ENCODE peak calls at places on chromosomes 13 and 19, in seven cellular contexts. G is fibroblast of villous mesenchyme; D is PC-3; R is brain microvascular endothelial cell; P is cardiac fibroblast; N is fibroblast of mammary gland; T is CD8-positive, alpha-beta T cell. Y is an unnamed sample.

GRCh38 chr13:100694722-100695644 is 20.4 kb upstream of the TMTC4 start:
- DNase-seq in G (peak; percentile 24), D (peak; percentile 58), R (peak; percentile 61), P (peak; percentile 76), N (peak; percentile 65), T (no peak), Y (no peak)

GRCh38 chr13:40624338-40624737 is 42.1 kb downstream of the FOXO1 start:
- DNase-seq in G (peak; percentile 28), D (no peak), R (peak; percentile 56), P (peak; percentile 29), N (peak; percentile 77), T (peak; percentile 37), Y (no peak)

GRCh38 chr13:107138468-107138867 is 570.5 kb upstream of the ARGLU1 start:
- DNase-seq in G (no peak), D (no peak), R (no peak), P (no peak), N (peak; percentile 1), T (no peak), Y (no peak)

GRCh38 chr13:85204668-85205344 is 594.4 kb downstream of the SLITRK6 start:
- DNase-seq in G (no peak), D (no peak), R (no peak), P (no peak), N (no peak), T (no peak), Y (no peak)

GRCh38 chr13:26604784-26605183 is 47.3 kb downstream of the WASF3 start:
- DNase-seq in G (peak; percentile 18), D (no peak), R (no peak), P (no peak), N (no peak), T (no peak), Y (no peak)

GRCh38 chr13:89701913-89702312 is 1645.6 kb upstream of the MIR17HG start:
- DNase-seq in G (no peak), D (no peak), R (no peak), P (no peak), N (no peak), T (no peak), Y (no peak)

GRCh38 chr13:113147206-113147605 is 11.2 kb upstream of the PROZ start:
- DNase-seq in G (no peak), D (no peak), R (no peak), P (no peak), N (no peak), T (no peak), Y (no peak)

GRCh38 chr13:79353698-79354097 is 52.4 kb downstream of the RBM26 start:
- DNase-seq in G (no peak), D (no peak), R (no peak), P (peak; percentile 32), N (no peak), T (no peak), Y (no peak)

GRCh38 chr19:19226204-19226603 is 14.4 kb downstream of the NCAN start:
- DNase-seq in G (no peak), D (no peak), R (no peak), P (no peak), N (no peak), T (no peak), Y (no peak)

GRCh38 chr19:19223060-19223459 is 11.3 kb downstream of the NCAN start:
- DNase-seq in G (no peak), D (no peak), R (no peak), P (no peak), N (no peak), T (no peak), Y (no peak)

GRCh38 chr19:19224852-19225494 is 13.2 kb downstream of the NCAN start:
- DNase-seq in G (peak; percentile 79), D (peak; percentile 67), R (peak; percentile 45), P (peak; percentile 54), N (peak; percentile 50), T (peak; percentile 77), Y (no peak)

GRCh38 chr19:19223636-19224035 is 11.9 kb downstream of the NCAN start:
- DNase-seq in G (no peak), D (no peak), R (no peak), P (no peak), N (no peak), T (no peak), Y (no peak)

DNA sequence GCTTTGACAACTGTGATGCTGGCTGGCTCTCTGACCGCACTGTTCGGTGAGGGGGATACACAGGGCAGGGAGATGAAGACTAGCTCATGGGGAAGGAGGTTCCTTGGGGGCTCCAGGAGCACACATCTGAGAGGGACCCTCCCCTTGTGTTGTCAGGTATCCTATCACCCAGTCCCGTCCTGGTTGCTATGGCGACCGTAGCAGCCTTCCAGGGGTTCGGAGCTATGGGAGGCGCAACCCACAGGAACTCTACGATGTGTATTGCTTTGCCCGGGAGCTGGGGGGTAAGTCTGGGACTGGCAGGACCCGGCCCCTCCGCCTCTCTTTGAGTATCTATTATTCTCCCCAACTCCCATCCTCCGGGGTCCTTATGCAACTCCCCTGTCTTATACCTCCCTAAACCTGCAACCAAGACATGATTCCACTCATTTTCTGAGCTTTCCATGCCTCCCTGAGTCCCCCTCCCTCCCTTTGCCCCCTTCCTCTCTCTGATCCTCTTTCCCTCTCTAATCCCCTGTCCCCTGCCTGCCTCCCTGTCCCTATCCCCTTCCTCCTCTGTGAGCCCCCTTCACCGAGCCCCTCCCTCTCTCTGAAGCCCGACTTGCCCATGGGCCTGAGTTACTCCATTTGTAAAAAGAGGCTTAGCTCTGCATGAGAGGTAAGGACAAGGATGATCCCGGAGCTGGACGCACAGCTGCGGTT is 12.5 kb downstream of the NCAN start:
- DNase-seq in G (no peak), D (no peak), R (no peak), P (no peak), N (no peak), T (no peak), Y (no peak)
- H3K4me3 ChIP-seq in G (peak overlapping the region; percentile 30), D (peak overlapping the region; percentile 52), R (no peak overlapping the region), P (no peak overlapping the region), N (no peak overlapping the region), T (peak overlapping the region; percentile 37), Y (no peak overlapping the region)

DNA sequence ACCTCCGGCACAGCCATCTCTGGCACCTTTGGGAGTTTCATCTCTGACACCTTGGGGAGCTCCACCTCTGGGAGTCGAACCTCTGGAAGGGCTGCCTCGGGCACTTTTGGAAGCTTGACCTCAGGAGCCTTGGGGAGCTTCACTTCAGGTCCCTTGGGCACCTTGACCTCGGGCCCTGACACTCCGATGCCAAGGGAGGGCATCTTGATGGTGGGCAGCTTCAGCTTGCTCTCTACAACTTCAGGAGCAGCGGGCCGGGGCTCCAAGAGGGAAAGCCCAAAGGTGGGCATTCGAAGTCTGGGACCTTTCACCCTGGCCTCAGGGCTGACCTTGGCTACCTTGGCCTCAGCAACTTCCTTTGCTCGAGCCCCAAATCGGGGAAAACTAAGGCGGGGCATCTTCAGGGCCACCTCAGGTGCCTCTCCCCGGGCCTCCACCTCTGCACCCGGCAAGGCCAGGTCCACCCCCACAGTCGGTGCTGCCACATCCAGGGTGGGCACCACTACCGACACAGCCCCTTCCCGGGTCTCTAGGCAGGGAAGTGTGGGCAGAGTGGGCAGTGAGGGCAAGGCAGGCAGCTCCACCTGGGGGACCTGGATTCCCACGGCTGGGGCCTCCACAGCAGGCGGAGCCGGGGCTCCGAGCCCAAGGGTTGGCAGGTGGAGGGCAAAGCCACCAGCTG is 7.0 kb upstream of the HIPK4 start:
- DNase-seq in G (no peak), D (no peak), R (no peak), P (no peak), N (no peak), T (no peak), Y (no peak)
- H3K4me3 ChIP-seq in G (no peak overlapping the region), D (no peak overlapping the region), R (no peak overlapping the region), P (no peak overlapping the region), N (no peak overlapping the region), T (no peak overlapping the region), Y (no peak overlapping the region)

GRCh38 chr19:51688665-51689571 is 4.2 kb upstream of the SPACA6 start:
- DNase-seq in G (peak; percentile 96), D (peak; percentile 94), R (peak; percentile 88), P (peak; percentile 97), N (peak; percentile 92), T (no peak), Y (no peak)

GRCh38 chr19:51690359-51691121 is 2.6 kb upstream of the SPACA6 start:
- DNase-seq in G (peak; percentile 75), D (peak; percentile 68), R (peak; percentile 59), P (peak; percentile 74), N (peak; percentile 60), T (peak; percentile 63), Y (no peak)

GRCh38 chr19:51686171-51686570 is 7.0 kb upstream of the SPACA6 start:
- DNase-seq in G (no peak), D (no peak), R (peak; percentile 20), P (peak; percentile 56), N (no peak), T (no peak), Y (no peak)

GRCh38 chr19:51689751-51690358 is 3.3 kb upstream of the SPACA6 start:
- DNase-seq in G (peak; percentile 82), D (no peak), R (peak; percentile 24), P (peak; percentile 28), N (no peak), T (no peak), Y (no peak)

DNA sequence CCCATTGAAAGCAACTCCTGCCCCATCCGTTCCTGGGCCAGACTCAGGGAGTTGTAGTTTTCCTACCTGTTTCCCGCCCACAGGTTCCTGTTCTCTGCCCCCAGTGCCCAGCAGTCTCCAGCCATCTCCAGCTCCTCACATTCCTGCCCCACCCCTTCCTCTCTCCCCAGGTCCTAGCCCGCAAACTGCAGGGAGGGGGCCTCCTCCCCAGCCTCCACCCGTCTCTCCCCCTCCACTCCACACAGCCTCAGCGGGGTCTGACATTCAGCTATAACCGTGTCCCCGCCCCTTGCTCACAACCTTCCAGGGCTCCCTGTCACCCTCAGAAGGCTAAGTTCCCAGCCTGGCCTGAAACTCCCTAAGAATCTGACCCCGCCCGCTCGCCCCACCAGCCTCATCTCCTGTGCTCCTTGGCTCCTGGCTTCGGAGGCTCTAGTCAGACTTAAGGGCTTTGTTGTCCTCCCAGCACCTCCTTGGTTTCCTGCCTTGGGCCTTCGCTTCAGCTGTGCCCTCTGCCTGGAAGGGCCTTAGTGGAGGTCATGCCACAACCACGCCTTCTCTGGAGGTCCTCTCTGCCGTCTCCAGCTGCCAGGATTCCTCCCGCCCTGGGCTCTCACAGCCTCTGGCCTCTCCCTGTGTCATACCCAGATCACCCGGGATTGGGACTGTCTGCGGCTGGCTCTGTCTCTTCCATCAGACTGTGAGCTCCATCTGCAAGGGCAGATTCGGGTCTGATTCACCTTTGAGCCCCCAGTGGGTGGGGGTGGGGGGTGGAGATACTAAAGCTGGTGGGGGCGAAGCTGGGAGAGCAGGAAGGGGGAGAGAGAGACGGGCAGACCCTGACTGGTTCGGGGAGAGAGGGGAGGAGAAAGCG is 5.1 kb upstream of the SPACA6 start:
- DNase-seq in G (peak; percentile 86), D (peak; percentile 62), R (peak; percentile 48), P (peak; percentile 67), N (peak; percentile 74), T (no peak), Y (no peak)
- H3K4me3 ChIP-seq in G (peak overlapping the region; percentile 68), D (peak overlapping the region; percentile 76), R (peak overlapping the region; percentile 88), P (peak overlapping the region; percentile 52), N (peak overlapping the region; percentile 52), T (no peak overlapping the region), Y (no peak overlapping the region)

DNA sequence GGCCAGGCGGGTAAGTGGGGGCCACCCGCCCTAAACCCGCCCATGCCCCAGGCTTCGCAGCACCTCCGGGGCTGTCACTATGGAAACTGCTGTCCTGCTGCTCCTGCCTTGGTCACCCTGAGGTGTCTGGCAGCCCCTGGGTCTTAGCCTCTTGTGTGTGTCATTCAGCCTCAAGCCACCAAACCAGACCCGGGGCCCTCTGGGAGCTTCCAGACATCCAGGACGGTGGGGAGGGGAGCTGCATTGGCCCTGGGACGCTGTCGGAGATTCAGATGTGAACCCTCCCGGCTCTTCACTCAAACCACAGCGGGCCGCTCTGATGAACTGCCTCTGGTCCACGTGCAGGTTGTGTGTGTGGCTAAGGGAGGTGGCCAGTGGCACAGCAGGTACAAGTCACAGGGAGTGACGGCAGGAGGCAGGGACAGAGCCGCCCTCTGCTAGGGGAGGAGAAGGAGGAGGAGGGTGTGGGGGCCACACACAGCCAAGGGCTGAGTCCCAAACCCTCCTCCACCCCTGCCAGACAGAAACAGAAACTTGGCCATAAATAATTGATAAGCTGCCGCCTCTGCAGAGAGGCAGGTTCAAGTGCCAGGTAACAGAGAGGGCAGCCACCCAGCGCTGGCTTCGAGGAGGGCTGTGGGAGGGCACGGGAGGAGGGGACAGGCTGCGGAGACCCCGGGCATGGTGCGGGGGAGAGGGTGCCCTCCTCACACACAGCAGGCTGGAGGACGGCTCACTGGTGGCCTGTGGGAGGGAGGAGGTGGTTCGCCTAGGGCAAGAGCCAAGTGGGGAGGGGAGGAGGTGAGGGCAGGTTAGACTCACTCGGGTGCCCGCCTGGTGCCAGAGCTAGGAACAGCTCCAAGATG is 8.0 kb downstream of the NANOS3 start:
- DNase-seq in G (no peak), D (no peak), R (no peak), P (no peak), N (no peak), T (no peak), Y (no peak)
- H3K4me3 ChIP-seq in G (no peak overlapping the region), D (no peak overlapping the region), R (no peak overlapping the region), P (no peak overlapping the region), N (no peak overlapping the region), T (no peak overlapping the region), Y (no peak overlapping the region)